ENCODE peak calls at places on chromosomes 3 and 15, in eight cellular contexts. One of them, this sample, is unnamed.
A peak's percentile ranks its signal among the peaks of the same experiment; 100 is the strongest.

GRCh38 chr15:48627260-48627969 is 18.1 kb downstream of the FBN1 start:
- DNase-seq in IMR-90: peak; percentile 68
- DNase-seq in Karpas-422: no peak
- DNase-seq in MM.1S: no peak
- DNase-seq in GM23338: peak; percentile 11
- DNase-seq in fibroblast of lung: peak; percentile 59
- DNase-seq in K562: no peak
- DNase-seq in GM23248: peak; percentile 95
- DNase-seq in this sample: no peak

GRCh38 chr3:129054605-129055104 is 5.9 kb upstream of the GP9 start:
- DNase-seq in IMR-90: no peak
- DNase-seq in Karpas-422: no peak
- DNase-seq in MM.1S: no peak
- DNase-seq in GM23338: no peak
- DNase-seq in fibroblast of lung: no peak
- DNase-seq in K562: peak; percentile 84
- DNase-seq in GM23248: no peak
- DNase-seq in this sample: no peak

GRCh38 chr15:64536244-64536836 is 76.0 kb downstream of the ZNF609 start:
- DNase-seq in IMR-90: peak; percentile 92
- DNase-seq in Karpas-422: no peak
- DNase-seq in MM.1S: no peak
- DNase-seq in GM23338: no peak
- DNase-seq in fibroblast of lung: peak; percentile 78
- DNase-seq in K562: no peak
- DNase-seq in GM23248: peak; percentile 85
- DNase-seq in this sample: no peak

GRCh38 chr3:69948246-69948862 is 51.2 kb upstream of the SAMMSON start:
- DNase-seq in IMR-90: peak; percentile 66
- DNase-seq in Karpas-422: peak; percentile 70
- DNase-seq in MM.1S: peak; percentile 32
- DNase-seq in GM23338: peak; percentile 65
- DNase-seq in fibroblast of lung: peak; percentile 73
- DNase-seq in K562: peak; percentile 11
- DNase-seq in GM23248: peak; percentile 68
- DNase-seq in this sample: peak; percentile 34

GRCh38 chr3:129558772-129559564 is 16.0 kb downstream of the H1-8 start:
- DNase-seq in IMR-90: peak; percentile 74
- DNase-seq in Karpas-422: peak; percentile 55
- DNase-seq in MM.1S: peak; percentile 53
- DNase-seq in GM23338: no peak
- DNase-seq in fibroblast of lung: peak; percentile 73
- DNase-seq in K562: peak; percentile 32
- DNase-seq in GM23248: peak; percentile 79
- DNase-seq in this sample: peak; percentile 79

GRCh38 chr3:55481918-55482495 is 5.1 kb downstream of the WNT5A start:
- DNase-seq in IMR-90: peak; percentile 73
- DNase-seq in Karpas-422: no peak
- DNase-seq in MM.1S: no peak
- DNase-seq in GM23338: peak; percentile 64
- DNase-seq in fibroblast of lung: peak; percentile 39
- DNase-seq in K562: no peak
- DNase-seq in GM23248: peak; percentile 73
- DNase-seq in this sample: no peak

GRCh38 chr15:29433507-29433906 is 163.9 kb upstream of the NSMCE3 start:
- DNase-seq in IMR-90: no peak
- DNase-seq in Karpas-422: no peak
- DNase-seq in MM.1S: no peak
- DNase-seq in GM23338: no peak
- DNase-seq in fibroblast of lung: no peak
- DNase-seq in K562: no peak
- DNase-seq in GM23248: no peak
- DNase-seq in this sample: no peak

GRCh38 chr3:94928921-94929320 is 866.1 kb downstream of the NSUN3 start:
- DNase-seq in IMR-90: no peak
- DNase-seq in Karpas-422: no peak
- DNase-seq in MM.1S: no peak
- DNase-seq in GM23338: no peak
- DNase-seq in fibroblast of lung: peak; percentile 23
- DNase-seq in K562: peak; percentile 2
- DNase-seq in GM23248: peak; percentile 4
- DNase-seq in this sample: no peak

GRCh38 chr3:54322354-54322753 is 200.0 kb downstream of the CACNA2D3 start:
- DNase-seq in IMR-90: no peak
- DNase-seq in Karpas-422: no peak
- DNase-seq in MM.1S: no peak
- DNase-seq in GM23338: no peak
- DNase-seq in fibroblast of lung: no peak
- DNase-seq in K562: no peak
- DNase-seq in GM23248: no peak
- DNase-seq in this sample: no peak

GRCh38 chr15:75840659-75841058 is 2.6 kb upstream of the UBE2Q2 start:
- DNase-seq in IMR-90: peak; percentile 75
- DNase-seq in Karpas-422: no peak
- DNase-seq in MM.1S: no peak
- DNase-seq in GM23338: no peak
- DNase-seq in fibroblast of lung: peak; percentile 77
- DNase-seq in K562: no peak
- DNase-seq in GM23248: peak; percentile 67
- DNase-seq in this sample: no peak

GRCh38 chr3:56969851-56970250 is 90.6 kb upstream of the SPATA12 start:
- DNase-seq in IMR-90: no peak
- DNase-seq in Karpas-422: no peak
- DNase-seq in MM.1S: no peak
- DNase-seq in GM23338: no peak
- DNase-seq in fibroblast of lung: no peak
- DNase-seq in K562: no peak
- DNase-seq in GM23248: no peak
- DNase-seq in this sample: no peak

GRCh38 chr15:84909029-84909428 is 24.6 kb downstream of the SLC28A1 start:
- DNase-seq in IMR-90: no peak
- DNase-seq in Karpas-422: no peak
- DNase-seq in MM.1S: no peak
- DNase-seq in GM23338: peak; percentile 34
- DNase-seq in fibroblast of lung: no peak
- DNase-seq in K562: no peak
- DNase-seq in GM23248: no peak
- DNase-seq in this sample: no peak

GRCh38 chr3:105490045-105490444 is 123.3 kb downstream of the ALCAM start:
- DNase-seq in IMR-90: no peak
- DNase-seq in Karpas-422: no peak
- DNase-seq in MM.1S: no peak
- DNase-seq in GM23338: no peak
- DNase-seq in fibroblast of lung: no peak
- DNase-seq in K562: no peak
- DNase-seq in GM23248: no peak
- DNase-seq in this sample: no peak

GRCh38 chr15:70127288-70127746 is 29.6 kb upstream of the TLE3 start:
- DNase-seq in IMR-90: no peak
- DNase-seq in Karpas-422: peak; percentile 81
- DNase-seq in MM.1S: no peak
- DNase-seq in GM23338: no peak
- DNase-seq in fibroblast of lung: no peak
- DNase-seq in K562: no peak
- DNase-seq in GM23248: no peak
- DNase-seq in this sample: no peak

GRCh38 chr3:51957520-51958205 is 2.5 kb downstream of the GPR62 start:
- DNase-seq in IMR-90: no peak
- DNase-seq in Karpas-422: no peak
- DNase-seq in MM.1S: no peak
- DNase-seq in GM23338: no peak
- DNase-seq in fibroblast of lung: no peak
- DNase-seq in K562: no peak
- DNase-seq in GM23248: no peak
- DNase-seq in this sample: no peak

DNA sequence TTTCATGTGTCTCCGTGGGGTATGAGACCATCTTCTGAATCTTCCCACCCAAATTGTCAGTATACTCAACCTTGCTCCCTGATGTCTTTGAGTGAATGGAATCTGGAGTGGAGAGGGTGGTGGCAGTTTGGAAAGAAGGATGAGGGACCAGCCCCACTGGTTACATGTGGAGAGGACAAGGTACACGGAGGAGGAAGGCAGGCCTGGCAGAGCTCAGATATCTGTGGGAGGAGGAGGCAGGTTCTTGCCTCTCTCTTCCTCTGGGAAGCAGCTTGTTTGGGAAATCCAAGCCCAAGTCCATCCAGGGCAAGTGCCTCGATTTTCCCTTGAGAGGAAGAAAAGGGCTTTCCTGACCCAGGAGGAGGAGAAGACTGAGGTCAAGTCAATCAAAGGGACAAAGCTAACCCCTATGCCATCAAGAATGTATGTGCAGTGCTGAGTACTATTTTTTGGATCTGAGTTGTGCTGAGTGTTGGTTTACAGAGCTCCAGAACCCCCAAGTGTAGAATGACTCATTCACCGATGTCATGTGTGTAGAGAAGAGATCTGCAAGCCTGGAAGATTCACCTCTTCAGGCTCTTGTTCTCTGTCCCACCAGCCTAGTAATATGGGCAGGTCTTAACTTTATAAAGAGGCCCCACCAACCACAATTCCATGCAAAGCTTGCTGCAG is 19.8 kb upstream of the LOXL1 start:
- DNase-seq in IMR-90: peak; percentile 76
- DNase-seq in Karpas-422: no peak
- DNase-seq in MM.1S: no peak
- DNase-seq in GM23338: no peak
- DNase-seq in fibroblast of lung: peak; percentile 43
- DNase-seq in K562: no peak
- DNase-seq in GM23248: peak; percentile 72
- DNase-seq in this sample: no peak
- H3K4me1 ChIP-seq in IMR-90: peaks cover 8% of the 10 kb centered on the region
- H3K4me1 ChIP-seq in Karpas-422: no peaks in the 10 kb centered on the region
- H3K4me1 ChIP-seq in MM.1S: no peaks in the 10 kb centered on the region
- H3K4me1 ChIP-seq in GM23338: no peaks in the 10 kb centered on the region
- H3K4me1 ChIP-seq in fibroblast of lung: no peaks in the 10 kb centered on the region
- H3K4me1 ChIP-seq in K562: no peaks in the 10 kb centered on the region
- H3K4me1 ChIP-seq in GM23248: peaks cover 8% of the 10 kb centered on the region
- H3K4me1 ChIP-seq in this sample: no peaks in the 10 kb centered on the region

DNA sequence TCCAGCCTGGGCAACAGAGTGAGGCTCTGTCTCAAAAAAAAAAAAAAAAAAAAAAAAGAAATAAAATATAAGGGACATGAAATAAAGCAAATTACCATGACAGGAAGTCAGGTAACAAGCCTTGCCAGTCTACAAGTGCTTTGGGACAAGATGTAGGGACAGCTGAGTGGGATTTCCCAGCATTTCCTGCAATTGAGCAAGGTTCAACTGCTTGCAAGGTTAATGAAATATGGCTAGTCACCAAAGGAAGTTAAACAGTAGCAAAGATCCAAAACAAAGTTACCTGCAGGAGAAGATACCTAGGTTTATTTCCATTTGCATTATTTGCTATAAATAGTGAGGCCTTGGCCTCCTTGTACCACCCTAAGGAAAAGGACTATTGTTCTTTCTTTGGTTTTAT is 22.4 kb upstream of the CNOT10 start:
- DNase-seq in IMR-90: no peak
- DNase-seq in Karpas-422: no peak
- DNase-seq in MM.1S: no peak
- DNase-seq in GM23338: no peak
- DNase-seq in fibroblast of lung: no peak
- DNase-seq in K562: no peak
- DNase-seq in GM23248: no peak
- DNase-seq in this sample: no peak
- H2AFZ ChIP-seq in IMR-90: no peak overlapping the region
- H2AFZ ChIP-seq in Karpas-422: no peak overlapping the region
- H2AFZ ChIP-seq in MM.1S: no peak overlapping the region
- H2AFZ ChIP-seq in GM23338: no peak overlapping the region
- H2AFZ ChIP-seq in fibroblast of lung: no peak overlapping the region
- H2AFZ ChIP-seq in K562: no peak overlapping the region
- H2AFZ ChIP-seq in GM23248: no peak overlapping the region
- H2AFZ ChIP-seq in this sample: no peak overlapping the region

GRCh38 chr3:15330031-15330596 is 2.3 kb downstream of the SH3BP5 start:
- DNase-seq in IMR-90: peak; percentile 75
- DNase-seq in Karpas-422: no peak
- DNase-seq in MM.1S: no peak
- DNase-seq in GM23338: no peak
- DNase-seq in fibroblast of lung: peak; percentile 56
- DNase-seq in K562: no peak
- DNase-seq in GM23248: peak; percentile 90
- DNase-seq in this sample: no peak

GRCh38 chr3:15333099-15333956 is 942 bp upstream of the SH3BP5 start:
- DNase-seq in IMR-90: no peak
- DNase-seq in Karpas-422: no peak
- DNase-seq in MM.1S: peak; percentile 12
- DNase-seq in GM23338: no peak
- DNase-seq in fibroblast of lung: no peak
- DNase-seq in K562: no peak
- DNase-seq in GM23248: peak; percentile 21
- DNase-seq in this sample: no peak

GRCh38 chr3:15332405-15333098 is at the start of gene SH3BP5:
- DNase-seq in IMR-90: peak; percentile 47
- DNase-seq in Karpas-422: peak; percentile 80
- DNase-seq in MM.1S: peak; percentile 78
- DNase-seq in GM23338: peak; percentile 91
- DNase-seq in fibroblast of lung: peak; percentile 53
- DNase-seq in K562: peak; percentile 91
- DNase-seq in GM23248: peak; percentile 93
- DNase-seq in this sample: peak; percentile 86

GRCh38 chr3:15331072-15331605 is 1.2 kb downstream of the SH3BP5 start:
- DNase-seq in IMR-90: no peak
- DNase-seq in Karpas-422: no peak
- DNase-seq in MM.1S: no peak
- DNase-seq in GM23338: no peak
- DNase-seq in fibroblast of lung: no peak
- DNase-seq in K562: no peak
- DNase-seq in GM23248: no peak
- DNase-seq in this sample: no peak

GRCh38 chr3:15331606-15332404 is 581 bp downstream of the SH3BP5 start:
- DNase-seq in IMR-90: peak; percentile 27
- DNase-seq in Karpas-422: no peak
- DNase-seq in MM.1S: peak; percentile 23
- DNase-seq in GM23338: peak; percentile 67
- DNase-seq in fibroblast of lung: peak; percentile 34
- DNase-seq in K562: no peak
- DNase-seq in GM23248: peak; percentile 66
- DNase-seq in this sample: peak; percentile 52
- H3K4me1 ChIP-seq in IMR-90: peaks cover 11% of the 10 kb centered on the region
- H3K4me1 ChIP-seq in Karpas-422: peaks cover 15% of the 10 kb centered on the region
- H3K4me1 ChIP-seq in MM.1S: peaks cover 31% of the 10 kb centered on the region
- H3K4me1 ChIP-seq in GM23338: peaks cover 24% of the 10 kb centered on the region
- H3K4me1 ChIP-seq in fibroblast of lung: no peaks in the 10 kb centered on the region
- H3K4me1 ChIP-seq in K562: peaks cover 31% of the 10 kb centered on the region
- H3K4me1 ChIP-seq in GM23248: peaks cover 41% of the 10 kb centered on the region
- H3K4me1 ChIP-seq in this sample: peaks cover 53% of the 10 kb centered on the region

GRCh38 chr3:39051649-39052557 is at the start of the genes SCN11A and WDR48:
- DNase-seq in IMR-90: peak; percentile 88
- DNase-seq in Karpas-422: peak; percentile 96
- DNase-seq in MM.1S: peak; percentile 96
- DNase-seq in GM23338: peak; percentile 97
- DNase-seq in fibroblast of lung: peak; percentile 92
- DNase-seq in K562: peak; percentile 92
- DNase-seq in GM23248: peak; percentile 97
- DNase-seq in this sample: peak; percentile 95

GRCh38 chr3:39050020-39050419 is 1.7 kb downstream of the SCN11A start:
- DNase-seq in IMR-90: no peak
- DNase-seq in Karpas-422: no peak
- DNase-seq in MM.1S: no peak
- DNase-seq in GM23338: no peak
- DNase-seq in fibroblast of lung: no peak
- DNase-seq in K562: no peak
- DNase-seq in GM23248: no peak
- DNase-seq in this sample: peak; percentile 17

GRCh38 chr3:39056151-39056550 is 4.3 kb downstream of the WDR48 start:
- DNase-seq in IMR-90: no peak
- DNase-seq in Karpas-422: no peak
- DNase-seq in MM.1S: no peak
- DNase-seq in GM23338: no peak
- DNase-seq in fibroblast of lung: no peak
- DNase-seq in K562: no peak
- DNase-seq in GM23248: peak; percentile 22
- DNase-seq in this sample: no peak

GRCh38 chr3:39052613-39053012 is 797 bp downstream of the WDR48 start:
- DNase-seq in IMR-90: no peak
- DNase-seq in Karpas-422: no peak
- DNase-seq in MM.1S: peak; percentile 11
- DNase-seq in GM23338: peak; percentile 8
- DNase-seq in fibroblast of lung: no peak
- DNase-seq in K562: no peak
- DNase-seq in GM23248: peak; percentile 26
- DNase-seq in this sample: no peak
- H2AFZ ChIP-seq in IMR-90: no peak overlapping the region
- H2AFZ ChIP-seq in Karpas-422: peak overlapping the region; percentile 95
- H2AFZ ChIP-seq in MM.1S: peak overlapping the region; percentile 77
- H2AFZ ChIP-seq in GM23338: peak overlapping the region; percentile 29
- H2AFZ ChIP-seq in fibroblast of lung: no peak overlapping the region
- H2AFZ ChIP-seq in K562: peak overlapping the region; percentile 98
- H2AFZ ChIP-seq in GM23248: peak overlapping the region; percentile 100
- H2AFZ ChIP-seq in this sample: peak overlapping the region; percentile 91